ENCODE peak calls at places on chromosomes 2 and 18, in five cellular contexts. P is AG08396, Y is HuH-7, W is mucosa of gallbladder, J is NCI-H1694 treated with DMSO at 0.1 percent for 48 hours. D is an unnamed sample.
A peak's percentile ranks its signal among the peaks of the same experiment; 100 is the strongest.

GRCh38 chr2:164984428-164984827 is 29.1 kb upstream of the SLC38A11 start:
- DNase-seq in P (no peak), Y (no peak), W (no peak), J (no peak), D (no peak)

GRCh38 chr2:106011380-106011779 is 182.7 kb downstream of the UXS1 start:
- DNase-seq in P (no peak), Y (no peak), W (no peak), J (no peak), D (no peak)

GRCh38 chr2:64562148-64562784 is 38.1 kb downstream of the AFTPH start:
- DNase-seq in P (no peak), Y (no peak), W (no peak), J (peak; percentile 9), D (no peak)

GRCh38 chr2:62152000-62152399 is 43.9 kb upstream of the B3GNT2 start:
- DNase-seq in P (no peak), Y (no peak), W (no peak), J (no peak), D (no peak)

GRCh38 chr2:134361648-134362047 is 107.8 kb downstream of the MGAT5 start:
- DNase-seq in P (no peak), Y (no peak), W (no peak), J (no peak), D (no peak)

GRCh38 chr2:16821696-16822095 is 156.1 kb upstream of the CYRIA start:
- DNase-seq in P (no peak), Y (no peak), W (no peak), J (no peak), D (no peak)

GRCh38 chr18:57337890-57338289 is 14.5 kb upstream of the ST8SIA3 start:
- DNase-seq in P (no peak), Y (no peak), W (no peak), J (no peak), D (no peak)

GRCh38 chr2:134866498-134867099 is 28.2 kb downstream of the ACMSD start:
- DNase-seq in P (peak; percentile 57), Y (no peak), W (no peak), J (no peak), D (no peak)

GRCh38 chr2:55365303-55365702 is 54.4 kb downstream of the CCDC88A start:
- DNase-seq in P (no peak), Y (no peak), W (no peak), J (no peak), D (no peak)